ENCODE peak calls at places on chromosomes 11 and 22, in four cellular contexts. One of them, this sample, is unnamed.

GRCh38 chr11:73001615-73002014 is 140.5 kb downstream of the FCHSD2 start:
- DNase-seq in HepG2: no peak
- DNase-seq in K562: no peak
- DNase-seq in GM12878: no peak
- DNase-seq in this sample: no peak

GRCh38 chr11:92717240-92717639 is 252.2 kb upstream of the MTNR1B start:
- DNase-seq in HepG2: no peak
- DNase-seq in K562: no peak
- DNase-seq in GM12878: no peak
- DNase-seq in this sample: no peak

GRCh38 chr22:48488149-48488551 is 1339.5 kb downstream of the BRD1 start:
- DNase-seq in HepG2: no peak
- DNase-seq in GM12878: no peak
- DNase-seq in K562: no peak
- DNase-seq in this sample: peak

GRCh38 chr11:68839953-68840641 is 1.6 kb downstream of the CPT1A start:
- DNase-seq in GM12878: no peak
- DNase-seq in K562: peak
- DNase-seq in HepG2: no peak
- DNase-seq in this sample: no peak

GRCh38 chr11:131033151-131033651 is 116.9 kb upstream of the SNX19 start:
- DNase-seq in GM12878: no peak
- DNase-seq in HepG2: peak
- DNase-seq in K562: peak
- DNase-seq in this sample: no peak

GRCh38 chr11:1049431-1049891 is 12.9 kb upstream of the MUC6 start:
- DNase-seq in K562: no peak
- DNase-seq in GM12878: no peak
- DNase-seq in HepG2: no peak
- DNase-seq in this sample: no peak

GRCh38 chr11:73249304-73249703 is 22.8 kb upstream of the P2RY6 start:
- DNase-seq in HepG2: no peak
- DNase-seq in K562: no peak
- DNase-seq in GM12878: peak
- DNase-seq in this sample: no peak

GRCh38 chr22:35987994-35988393 is 40.6 kb downstream of the RBFOX2 start:
- DNase-seq in K562: no peak
- DNase-seq in HepG2: peak
- DNase-seq in GM12878: no peak
- DNase-seq in this sample: no peak

GRCh38 chr11:72391638-72392423 is 42.5 kb downstream of the CLPB start:
- DNase-seq in GM12878: peak
- DNase-seq in HepG2: peak
- DNase-seq in K562: no peak
- DNase-seq in this sample: no peak

GRCh38 chr11:119474682-119475596 is 52.0 kb upstream of the THY1 start:
- DNase-seq in GM12878: no peak
- DNase-seq in HepG2: peak
- DNase-seq in K562: peak
- DNase-seq in this sample: peak

DNA sequence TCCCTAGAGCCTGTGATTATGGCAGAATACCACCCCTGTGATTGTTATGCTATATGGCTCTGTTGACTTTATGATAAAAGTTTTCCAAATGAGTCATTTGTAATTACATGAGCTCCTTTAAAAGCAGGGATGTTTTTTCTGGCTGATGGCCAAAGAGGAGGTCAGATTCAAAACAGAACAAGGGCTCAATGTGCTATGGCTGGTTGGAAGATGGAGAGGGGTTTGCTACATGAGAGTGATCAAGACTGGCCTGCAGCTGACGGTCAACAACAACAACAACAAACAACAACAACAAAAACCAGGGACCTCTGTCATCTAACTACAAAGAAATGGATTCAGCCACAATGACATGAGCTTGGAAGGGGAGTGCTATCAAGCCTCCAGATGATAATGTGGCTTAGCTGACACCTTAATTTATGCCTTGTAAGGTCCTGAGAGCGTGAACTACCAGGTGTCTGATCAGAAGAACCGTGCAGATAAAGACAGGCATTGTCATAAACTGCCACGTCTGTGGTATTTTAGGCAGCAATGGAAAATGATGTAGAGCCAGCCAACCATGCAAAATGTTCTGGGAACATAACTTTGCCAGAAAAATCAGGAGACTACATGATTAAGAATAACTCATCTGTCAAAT is 47.2 kb downstream of the PIWIL3 start:
- DNase-seq in GM12878: no peak
- DNase-seq in K562: peak
- DNase-seq in HepG2: peak
- DNase-seq in this sample: peak
- TF ChIP-seq EP300 in GM12878: no peak
- TF ChIP-seq EP300 in K562: peak
- TF ChIP-seq EP300 in HepG2: peak
- TF ChIP-seq EP300 in this sample: peak

GRCh38 chr11:12845739-12846358 is 163.3 kb upstream of the RASSF10 start:
- DNase-seq in GM12878: no peak
- DNase-seq in HepG2: peak
- DNase-seq in K562: peak
- DNase-seq in this sample: peak
- TF ChIP-seq ZBTB33 in GM12878: no peak
- TF ChIP-seq ZBTB33 in HepG2: peak
- TF ChIP-seq ZBTB33 in K562: no peak
- TF ChIP-seq ZBTB33 in this sample: no peak

DNA sequence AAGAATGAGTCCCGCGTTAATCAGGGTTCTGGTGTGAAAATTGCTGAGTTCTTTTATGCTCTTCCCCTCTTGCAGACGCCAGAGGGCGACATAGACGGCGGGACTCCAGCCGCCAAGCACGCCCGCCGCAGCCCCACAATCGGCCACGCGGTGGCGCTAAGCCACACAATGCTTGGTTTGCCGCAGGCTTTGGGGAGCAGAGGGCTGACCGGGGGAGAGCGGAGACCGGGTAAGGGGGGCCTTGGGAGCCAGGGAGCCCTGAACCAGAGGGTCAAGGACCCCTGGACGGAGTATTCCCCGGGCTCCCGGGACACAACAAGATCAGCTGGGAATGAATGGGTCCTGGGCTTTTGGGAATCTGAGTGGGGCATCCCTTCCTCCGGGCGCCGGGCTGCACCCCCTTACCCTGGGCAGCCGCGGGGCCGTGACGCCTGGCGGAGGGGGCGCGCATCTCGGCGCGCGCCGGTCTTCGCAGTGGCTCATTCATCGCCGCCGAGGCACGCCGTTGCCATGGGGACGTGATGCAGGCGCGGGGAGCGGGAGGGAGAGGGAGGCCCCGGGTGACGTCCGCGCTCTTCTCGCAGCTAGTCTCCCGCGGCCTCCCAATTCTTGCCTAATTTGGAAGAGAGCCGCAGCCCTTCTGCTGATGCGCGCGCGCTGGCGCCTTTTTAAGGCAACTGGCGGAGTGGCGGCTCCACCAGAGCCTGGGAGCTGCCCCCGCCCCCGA is 12.2 kb upstream of the NPAS4 start:
- DNase-seq in K562: peak
- DNase-seq in GM12878: peak
- DNase-seq in HepG2: peak
- DNase-seq in this sample: peak
- TF ChIP-seq EP300 in K562: peak
- TF ChIP-seq EP300 in GM12878: no peak
- TF ChIP-seq EP300 in HepG2: no peak
- TF ChIP-seq EP300 in this sample: no peak

GRCh38 chr22:46595545-46595944 is 24.6 kb upstream of the GRAMD4 start:
- DNase-seq in K562: no peak
- DNase-seq in HepG2: no peak
- DNase-seq in GM12878: no peak
- DNase-seq in this sample: no peak
- TF ChIP-seq ZBTB33 in K562: no peak
- TF ChIP-seq ZBTB33 in HepG2: no peak
- TF ChIP-seq ZBTB33 in GM12878: no peak
- TF ChIP-seq ZBTB33 in this sample: no peak

GRCh38 chr11:79243412-79244174 is 197.2 kb downstream of the TENM4 start:
- DNase-seq in K562: no peak
- DNase-seq in GM12878: no peak
- DNase-seq in HepG2: no peak
- DNase-seq in this sample: no peak
- TF ChIP-seq EP300 in K562: no peak
- TF ChIP-seq EP300 in GM12878: no peak
- TF ChIP-seq EP300 in HepG2: no peak
- TF ChIP-seq EP300 in this sample: no peak

This sample was measured in SK-N-SH.